ENCODE peak calls at places on chromosomes 13 and 19, in ten cellular contexts. X, D, M, K, W, J, F, H, E and C are unnamed samples.

GRCh38 chr19:32749361-32749760 is 29.8 kb downstream of the TDRD12 start:
- DNase-seq in K (no peak), M (no peak), J (no peak), H (no peak), E (no peak), F (no peak), D (no peak), W (no peak), X (no peak), C (no peak)

GRCh38 chr19:33443638-33444195 is 70.2 kb downstream of the CEBPG start:
- DNase-seq in X (no peak), F (no peak), M (no peak), D (no peak), H (no peak), E (no peak), W (no peak), K (no peak), J (no peak), C (peak)

GRCh38 chr19:33386361-33386858 is 12.9 kb downstream of the CEBPG start:
- DNase-seq in K (no peak), X (no peak), H (peak), F (peak), D (no peak), M (no peak), W (no peak), E (no peak), J (no peak), C (no peak)

GRCh38 chr13:50006426-50007135 is 8.7 kb upstream of the KCNRG start:
- DNase-seq in J (no peak), D (no peak), W (no peak), K (no peak), X (peak), F (no peak), M (no peak), H (no peak), E (no peak), C (no peak)

GRCh38 chr19:10227215-10227971 is 3.7 kb downstream of the S1PR2 start:
- DNase-seq in J (no peak), W (no peak), D (no peak), H (no peak), X (no peak), F (peak), M (no peak), E (peak), K (no peak), C (peak)

GRCh38 chr13:73428706-73429105 is 369.9 kb downstream of the KLF5 start:
- DNase-seq in F (no peak), E (no peak), H (no peak), M (no peak), X (no peak), J (no peak), D (no peak), W (no peak), K (no peak), C (no peak)

GRCh38 chr19:45496349-45496953 is 396 bp downstream of the RTN2 start:
- DNase-seq in H (peak), E (peak), J (no peak), W (no peak), X (no peak), F (peak), M (no peak), K (no peak), D (no peak), C (no peak)

GRCh38 chr13:30918662-30919405 is 12.8 kb downstream of the MEDAG start:
- DNase-seq in H (no peak), F (no peak), E (no peak), X (no peak), J (peak), D (no peak), W (no peak), K (no peak), M (no peak), C (no peak)

GRCh38 chr19:8631425-8631819 is 989 bp downstream of the NFILZ start:
- DNase-seq in X (peak), F (no peak), J (no peak), E (no peak), K (no peak), D (no peak), M (no peak), W (no peak), H (no peak), C (no peak)

GRCh38 chr19:13102416-13102665 is 317 bp downstream of the LYL1 start:
- DNase-seq in F (no peak), X (no peak), D (no peak), J (no peak), K (no peak), E (no peak), H (no peak), W (no peak), M (no peak), C (no peak)

GRCh38 chr19:16626796-16627193 is 1.2 kb downstream of the MED26 start:
- DNase-seq in J (no peak), W (no peak), X (no peak), F (no peak), M (no peak), H (no peak), D (no peak), E (no peak), K (no peak), C (no peak)
- H3K4me3 ChIP-seq in J (peak), W (peak), X (peak), F (peak), M (peak), H (peak), D (peak), E (peak), K (peak), C (peak)

DNA sequence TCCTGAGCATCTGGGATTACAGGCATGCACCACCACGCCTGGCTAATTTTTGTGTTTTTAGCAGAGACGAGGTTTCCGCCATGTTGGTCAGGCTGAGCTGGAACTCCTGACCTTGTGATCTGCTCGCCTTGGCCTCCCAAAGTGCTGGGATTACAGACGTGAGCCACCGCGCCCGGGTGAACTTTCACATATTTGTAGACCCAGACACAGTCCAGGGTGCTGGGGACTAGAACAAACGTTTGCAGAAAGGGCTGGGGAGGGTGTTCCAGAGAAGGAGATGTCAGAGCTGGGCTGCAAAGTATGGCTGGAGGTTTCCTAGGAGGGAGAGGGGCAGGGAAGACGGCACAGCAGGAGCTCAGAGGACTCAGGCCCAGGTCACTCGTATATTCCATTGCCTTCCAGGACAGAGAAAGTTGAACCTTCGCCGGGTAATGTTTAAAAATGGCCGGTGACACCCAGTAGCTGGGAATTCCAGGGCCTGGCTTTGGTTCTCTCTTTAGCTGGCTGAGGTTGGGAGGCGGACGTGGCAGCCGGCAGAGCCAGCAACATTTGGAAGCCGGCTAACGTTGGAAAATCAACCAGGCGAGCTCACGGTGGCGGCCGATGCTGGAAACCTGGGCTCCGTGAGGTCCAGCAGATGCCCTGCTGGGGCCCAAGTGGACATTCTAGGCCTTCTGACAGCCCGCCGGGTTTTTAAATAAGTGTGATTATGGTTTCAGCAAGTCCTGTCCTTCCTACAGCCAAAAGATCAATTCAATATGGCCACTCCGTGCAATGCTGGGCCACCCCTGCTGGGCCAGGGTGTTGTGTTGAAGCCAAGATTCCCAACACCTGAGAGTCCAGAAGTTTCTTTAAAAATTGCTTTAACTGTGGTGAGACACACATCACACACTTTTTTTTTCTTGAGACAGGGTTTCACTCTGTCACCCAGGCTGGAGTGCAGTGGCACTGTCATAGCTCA is 41.5 kb downstream of the NFIC start:
- DNase-seq in X (no peak), K (no peak), E (peak), W (no peak), H (peak), M (no peak), F (no peak), D (peak), J (no peak), C (no peak)
- H3K4me3 ChIP-seq in X (no peak), K (no peak), E (peak), W (no peak), H (no peak), M (no peak), F (no peak), D (no peak), J (no peak), C (no peak)

DNA sequence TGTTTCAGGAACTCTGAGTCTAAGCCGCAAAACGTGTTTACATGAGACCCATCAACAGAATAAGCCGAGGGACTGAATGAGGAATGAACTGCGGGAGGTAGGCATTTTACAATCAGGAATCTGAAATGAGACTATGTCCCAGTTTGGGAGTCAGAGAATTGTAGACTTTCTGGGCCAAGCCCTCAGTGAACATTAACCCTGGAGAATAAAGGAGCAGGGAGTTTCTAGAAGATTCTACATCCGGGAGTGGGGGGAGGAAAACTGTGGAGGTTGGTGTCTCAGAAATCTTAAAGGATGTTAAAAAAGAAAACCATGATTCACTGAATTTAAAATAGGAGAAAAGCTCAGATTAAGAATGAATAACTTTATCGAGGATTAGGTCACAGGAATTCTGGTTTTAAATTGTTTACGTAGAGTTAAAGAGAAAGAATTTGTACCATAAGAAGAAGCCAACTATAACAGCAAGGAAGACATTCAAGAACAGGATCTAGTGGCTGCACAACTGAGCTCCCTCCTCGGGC is 18.5 kb downstream of the RFX2 start:
- DNase-seq in E (no peak), M (no peak), H (no peak), F (no peak), K (no peak), D (no peak), W (no peak), X (peak), J (no peak), C (no peak)
- H3K4me3 ChIP-seq in E (peak), M (no peak), H (no peak), F (no peak), K (peak), D (no peak), W (peak), X (peak), J (peak), C (no peak)

DNA sequence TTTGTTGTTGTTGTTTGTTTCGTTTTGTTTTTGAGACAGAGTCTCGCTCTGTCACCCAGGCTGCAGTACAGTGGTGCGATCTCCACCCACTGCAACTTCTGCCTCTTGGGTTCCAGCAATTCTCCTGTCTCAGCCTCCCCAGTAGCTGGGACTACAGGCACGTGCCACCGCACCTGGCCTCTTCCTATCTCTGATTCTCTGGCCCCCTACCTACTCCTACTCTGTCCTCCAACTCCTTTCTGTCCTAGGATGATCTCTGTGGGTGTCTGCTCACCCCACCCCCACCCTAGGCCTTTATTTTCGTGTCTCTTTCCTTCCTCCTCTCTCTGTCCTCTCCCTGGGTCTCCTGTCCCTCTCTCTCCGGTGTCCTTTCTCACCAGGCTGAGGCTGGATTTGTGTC is 1.2 kb downstream of the PIH1D1 start:
- DNase-seq in H (no peak), D (no peak), M (no peak), E (no peak), K (no peak), J (no peak), F (no peak), W (no peak), X (no peak), C (no peak)
- H3K4me3 ChIP-seq in H (no peak), D (no peak), M (peak), E (no peak), K (peak), J (peak), F (no peak), W (no peak), X (no peak), C (no peak)

GRCh38 chr13:26558912-26559485 is 1.5 kb downstream of the WASF3 start:
- DNase-seq in M (no peak), K (no peak), H (no peak), W (no peak), E (no peak), X (no peak), D (no peak), J (no peak), F (no peak), C (no peak)
- H3K4me3 ChIP-seq in M (no peak), K (no peak), H (peak), W (peak), E (peak), X (peak), D (peak), J (peak), F (no peak), C (no peak)

GRCh38 chr19:1133471-1133929 is 29.7 kb downstream of the GPX4 start:
- DNase-seq in X (no peak), E (no peak), D (no peak), J (no peak), M (peak), K (no peak), W (no peak), F (no peak), H (no peak), C (peak)
- H3K4me3 ChIP-seq in X (no peak), E (no peak), D (no peak), J (no peak), M (no peak), K (no peak), W (no peak), F (no peak), H (no peak), C (no peak)

DNA sequence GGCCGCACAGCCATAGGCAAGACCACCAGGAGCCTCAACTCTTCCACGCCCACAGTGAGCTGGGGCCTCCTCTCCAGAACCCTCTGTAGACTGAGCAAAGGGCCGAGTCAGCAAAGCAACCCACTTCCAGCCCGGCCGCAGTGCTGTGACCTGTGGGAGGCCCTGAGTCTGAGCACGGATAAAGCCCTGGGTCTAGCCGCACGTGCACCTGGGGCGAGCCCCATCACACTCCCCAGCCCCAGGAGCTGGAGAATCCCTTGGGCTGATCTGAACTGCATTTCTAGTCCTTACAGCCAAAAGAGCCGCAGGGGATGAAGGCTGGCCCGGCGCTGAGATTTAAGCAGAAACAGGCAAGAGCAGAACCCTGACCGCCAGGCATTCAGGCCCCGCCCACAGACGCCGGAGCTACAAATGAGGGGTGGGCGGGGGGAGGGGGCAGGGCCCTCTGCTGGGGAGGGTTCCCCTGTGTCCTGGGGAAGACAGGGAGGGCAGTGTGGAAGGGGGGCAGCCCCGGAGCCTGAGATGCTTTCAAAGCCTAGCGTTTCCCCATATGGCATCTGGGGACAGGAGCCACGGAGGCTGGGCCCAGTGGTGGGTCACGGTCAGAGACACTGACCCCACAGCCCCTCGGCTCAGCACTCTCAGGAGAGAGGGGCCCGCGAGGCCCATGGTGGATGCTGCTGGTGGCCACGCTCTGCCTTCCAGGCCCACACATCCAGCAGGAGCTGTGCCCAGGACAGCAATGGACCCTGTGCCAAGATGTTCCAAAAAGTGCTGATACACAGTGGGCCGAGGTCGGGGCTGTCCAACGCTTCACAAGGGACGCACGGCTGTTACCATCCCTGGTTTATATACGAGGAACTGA is 4.9 kb downstream of the TMEM259 start:
- DNase-seq in X (no peak), W (no peak), J (no peak), K (no peak), D (no peak), E (no peak), H (no peak), M (no peak), F (peak), C (no peak)
- H3K4me3 ChIP-seq in X (no peak), W (no peak), J (no peak), K (no peak), D (no peak), E (no peak), H (no peak), M (no peak), F (no peak), C (no peak)

GRCh38 chr19:14150041-14150769 is 13.8 kb upstream of the ASF1B start:
- DNase-seq in E (no peak), M (no peak), X (no peak), D (no peak), K (no peak), W (no peak), F (no peak), J (no peak), H (no peak), C (no peak)
- H3K4me3 ChIP-seq in E (peak), M (peak), X (no peak), D (peak), K (peak), W (peak), F (no peak), J (no peak), H (no peak), C (no peak)

GRCh38 chr19:40278361-40279045 is 6.6 kb downstream of the AKT2 start:
- DNase-seq in X (no peak), W (no peak), F (no peak), E (no peak), M (no peak), J (no peak), D (no peak), H (no peak), K (no peak), C (no peak)

GRCh38 chr19:40280608-40281221 is 4.4 kb downstream of the AKT2 start:
- DNase-seq in M (no peak), F (no peak), J (no peak), E (no peak), K (no peak), H (peak), W (no peak), X (no peak), D (peak), C (peak)

GRCh38 chr19:40277356-40277755 is 7.8 kb downstream of the AKT2 start:
- DNase-seq in J (no peak), E (no peak), D (no peak), M (no peak), F (no peak), X (no peak), K (no peak), H (no peak), W (no peak), C (no peak)

GRCh38 chr19:40279761-40280607 is 5.2 kb downstream of the AKT2 start:
- DNase-seq in X (no peak), E (no peak), J (no peak), M (no peak), F (no peak), D (no peak), W (no peak), H (no peak), K (no peak), C (no peak)

DNA sequence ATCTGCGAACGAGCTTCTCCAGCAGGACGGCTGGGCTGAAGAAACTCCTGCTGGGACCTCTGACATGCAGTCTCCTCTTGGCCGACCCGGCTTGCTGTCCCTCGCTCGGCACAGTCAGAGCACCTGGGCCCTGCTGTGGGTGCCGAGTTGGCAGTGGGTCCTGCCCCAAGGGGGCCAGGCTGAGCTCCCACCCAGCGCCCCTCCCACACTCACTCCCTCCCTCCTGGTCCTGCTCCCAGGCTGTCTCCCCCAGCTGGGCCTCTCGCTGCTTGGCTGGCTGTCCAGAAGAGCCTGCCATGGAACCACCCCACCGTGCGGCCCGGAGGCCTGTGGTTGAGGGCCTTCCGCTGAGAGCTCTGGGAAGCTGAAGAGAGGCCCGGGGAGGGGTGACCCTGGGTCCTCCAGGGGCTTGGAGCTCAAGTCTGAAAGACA is 6.0 kb downstream of the AKT2 start:
- DNase-seq in F (peak), J (no peak), E (peak), K (no peak), H (no peak), D (peak), X (peak), M (no peak), W (no peak), C (no peak)
- H3K4me3 ChIP-seq in F (no peak), J (peak), E (peak), K (no peak), H (no peak), D (no peak), X (no peak), M (no peak), W (peak), C (no peak)